ENCODE peak calls at places on chromosomes 3 and 15, in six cellular contexts. Y is esophagus muscularis mucosa, L is adrenal gland, Q is OCI-LY7, R is body of pancreas, M is breast epithelium. K is an unnamed sample.
A peak's percentile ranks its signal among the peaks of the same experiment; 100 is the strongest.

GRCh38 chr3:18481946-18482548 is 56.9 kb upstream of the SATB1 start:
- DNase-seq in L (no peak), R (no peak), Y (no peak), M (no peak), Q (no peak), K (no peak)

GRCh38 chr3:163306405-163306804 is 1771.9 kb downstream of the SI start:
- DNase-seq in L (no peak), Q (no peak), M (no peak), R (no peak), Y (no peak), K (no peak)

GRCh38 chr15:67897646-67898045 is 57.8 kb upstream of the RNU6-1 start:
- DNase-seq in R (no peak), Q (no peak), L (no peak), M (no peak), Y (no peak), K (no peak)

GRCh38 chr15:36879568-36880225 is 220.7 kb downstream of the MEIS2 start:
- DNase-seq in L (no peak), Y (no peak), M (no peak), R (no peak), Q (no peak), K (no peak)

GRCh38 chr3:67090472-67090871 is 92.4 kb downstream of the KBTBD8 start:
- DNase-seq in Q (no peak), R (no peak), Y (no peak), L (no peak), M (no peak), K (no peak)

GRCh38 chr15:80815076-80815475 is 35.9 kb downstream of the CEMIP start:
- DNase-seq in R (no peak), Q (no peak), M (no peak), L (no peak), Y (no peak), K (no peak)

GRCh38 chr3:110625126-110625798 is 446.4 kb upstream of the NECTIN3 start:
- DNase-seq in M (no peak), R (peak; percentile 50), Y (no peak), Q (no peak), L (no peak), K (no peak)

GRCh38 chr3:178342111-178342510 is 194.1 kb upstream of the KCNMB2 start:
- DNase-seq in M (no peak), Y (no peak), L (no peak), Q (no peak), R (no peak), K (no peak)

GRCh38 chr3:108357042-108357441 is 60.7 kb downstream of the HHLA2 start:
- DNase-seq in Q (no peak), M (no peak), Y (no peak), R (no peak), L (no peak), K (no peak)

GRCh38 chr15:92020207-92020606 is 166.7 kb downstream of the SLCO3A1 start:
- DNase-seq in L (no peak), Y (no peak), R (no peak), Q (no peak), M (no peak), K (no peak)

GRCh38 chr3:134685881-134686802 is 35.3 kb upstream of the KY start:
- DNase-seq in R (no peak), M (no peak), Y (no peak), Q (no peak), L (no peak), K (no peak)

GRCh38 chr3:38650248-38650940 is 907 bp upstream of the SCN5A start:
- DNase-seq in M (no peak), Q (no peak), Y (peak; percentile 89), L (no peak), R (no peak), K (no peak)

GRCh38 chr15:38843736-38844590 is 279.3 kb upstream of the RASGRP1 start:
- DNase-seq in Q (no peak), M (no peak), R (no peak), Y (no peak), L (no peak), K (no peak)

GRCh38 chr3:109944836-109945235 is 607.5 kb upstream of the DPPA4 start:
- DNase-seq in L (no peak), R (no peak), Q (no peak), Y (no peak), M (no peak), K (no peak)

GRCh38 chr3:29057326-29057725 is 223.5 kb upstream of the RBMS3 start:
- DNase-seq in L (no peak), M (no peak), R (no peak), Y (no peak), Q (no peak), K (no peak)

DNA sequence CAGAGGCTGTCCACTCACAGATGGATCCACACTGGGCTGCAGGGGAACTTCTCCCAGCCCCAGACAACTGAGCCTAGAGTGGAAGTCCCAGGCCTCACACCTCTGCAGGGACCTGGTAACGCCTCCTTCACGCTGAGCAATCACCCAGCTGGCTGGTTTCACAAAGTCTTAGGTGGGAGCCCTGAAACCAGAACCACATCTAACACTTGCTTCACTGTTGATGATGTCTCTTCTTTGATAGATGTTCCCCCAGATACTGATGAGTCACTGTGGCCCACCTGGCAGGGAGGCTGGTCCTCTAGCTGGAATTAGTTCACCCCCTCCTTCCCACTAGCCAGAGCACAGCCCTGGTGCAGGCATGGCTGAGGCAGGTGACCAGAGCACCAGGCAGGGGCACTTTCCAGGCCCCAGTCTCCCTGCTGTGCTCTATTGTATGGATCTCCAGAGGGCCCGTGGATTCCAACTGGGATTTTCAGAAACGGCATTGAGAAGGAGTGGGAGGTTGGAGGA is 33.5 kb downstream of the MYL3 start:
- DNase-seq in R (no peak), Q (no peak), L (no peak), Y (peak; percentile 75), M (no peak), K (no peak)
- TF ChIP-seq CTCF in R (no peak), Q (no peak), L (no peak), Y (no peak), M (no peak), K (no peak)

GRCh38 chr3:196198771-196199753 is 12.1 kb downstream of the ZDHHC19 start:
- DNase-seq in L (no peak), M (no peak), R (no peak), Y (no peak), Q (peak; percentile 18), K (no peak)
- TF ChIP-seq CTCF in L (no peak), M (no peak), R (no peak), Y (no peak), Q (peak; percentile 42), K (peak; percentile 22)

GRCh38 chr3:46071222-46071621 is 43.9 kb upstream of the XCR1 start:
- DNase-seq in L (no peak), R (no peak), Y (no peak), M (no peak), Q (no peak), K (no peak)

GRCh38 chr3:46078712-46079400 is 51.6 kb upstream of the XCR1 start:
- DNase-seq in Y (peak; percentile 97), Q (peak; percentile 92), L (peak; percentile 94), R (peak; percentile 97), M (peak; percentile 87), K (peak; percentile 93)

GRCh38 chr3:46080124-46080991 is 53.1 kb upstream of the XCR1 start:
- DNase-seq in Y (no peak), L (no peak), M (no peak), R (no peak), Q (no peak), K (peak; percentile 17)

GRCh38 chr3:46075816-46076215 is 48.5 kb upstream of the XCR1 start:
- DNase-seq in M (no peak), R (no peak), L (no peak), Y (no peak), Q (no peak), K (no peak)

GRCh38 chr3:46076606-46077005 is 49.3 kb upstream of the XCR1 start:
- DNase-seq in L (no peak), R (no peak), Y (no peak), M (no peak), Q (no peak), K (peak; percentile 2)
- TF ChIP-seq CTCF in L (peak; percentile 12), R (no peak), Y (no peak), M (no peak), Q (no peak), K (no peak)

DNA sequence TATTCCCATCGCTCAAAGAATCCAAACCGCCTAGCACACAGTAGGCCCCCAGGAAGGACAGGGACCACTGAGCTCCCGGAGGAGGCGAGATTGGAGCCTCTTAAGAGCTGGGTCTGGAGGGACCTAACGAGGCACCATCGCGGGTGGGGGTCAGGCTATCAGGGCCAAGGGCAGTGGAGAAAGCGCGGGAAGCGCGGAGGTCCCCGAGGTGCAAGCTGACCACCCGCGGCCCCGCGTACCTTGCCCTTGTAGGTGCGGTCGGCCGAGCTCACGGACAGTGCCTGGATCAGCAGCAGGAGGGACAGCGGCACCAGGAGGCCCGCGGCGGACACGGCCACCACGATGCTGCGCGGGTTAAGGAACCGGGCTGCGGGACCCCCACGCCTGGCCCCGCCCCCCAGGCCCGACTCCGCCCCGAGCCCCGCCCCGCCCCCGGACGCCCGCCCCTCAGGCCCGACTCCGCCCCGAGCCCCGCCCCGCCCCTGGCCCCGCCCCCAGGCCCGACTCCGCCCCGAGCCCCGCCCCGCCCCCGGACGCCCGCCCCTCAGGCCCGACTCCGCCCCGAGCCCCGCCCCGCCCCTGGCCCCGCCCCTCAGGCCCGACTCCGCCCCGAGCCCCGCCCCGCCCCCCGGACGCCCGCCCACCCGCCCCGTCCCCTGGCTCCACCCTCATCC is 3.9 kb downstream of the ZDHHC19 start:
- DNase-seq in R (peak; percentile 38), M (no peak), Y (no peak), Q (peak; percentile 20), L (no peak), K (no peak)
- TF ChIP-seq CTCF in R (no peak), M (no peak), Y (no peak), Q (no peak), L (no peak), K (no peak)

DNA sequence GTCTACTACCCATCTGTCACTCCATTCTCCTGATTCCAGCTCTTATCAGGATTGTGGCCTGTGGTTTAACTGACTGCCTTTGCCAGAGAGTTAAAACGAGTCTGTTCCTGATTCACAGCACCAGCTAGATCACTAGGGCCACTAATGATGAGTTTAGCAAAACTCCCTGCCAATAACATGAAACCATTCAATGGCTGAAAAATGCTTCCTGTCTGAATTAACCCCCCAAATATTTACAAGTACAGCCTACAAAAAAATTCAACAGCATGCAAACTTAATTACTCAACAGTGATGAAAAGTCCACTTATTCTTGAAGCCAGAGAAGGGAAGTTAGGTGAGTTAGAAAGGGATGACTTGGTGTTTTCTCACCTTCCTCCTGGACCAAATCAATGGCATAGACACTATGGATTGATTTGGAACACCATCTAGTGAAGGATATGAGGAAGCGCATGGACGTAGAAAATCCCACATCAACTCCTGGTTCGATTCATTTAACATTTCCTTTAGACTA is 141.4 kb downstream of the TGFBR2 start:
- DNase-seq in L (no peak), R (no peak), Q (peak; percentile 37), Y (no peak), M (no peak), K (no peak)
- TF ChIP-seq CTCF in L (peak; percentile 45), R (peak; percentile 29), Q (peak; percentile 73), Y (peak; percentile 46), M (no peak), K (peak; percentile 69)